ENCODE peak calls at places on chromosomes 13 and 19, in seven cellular contexts. W is H9, S is testis, F is heart left ventricle, C is tibial nerve, V is fibroblast of lung, G is AG04450. R is an unnamed sample.

GRCh38 chr13:110344320-110344719 is 37.2 kb downstream of the COL4A2 start:
- DNase-seq in W (no peak), S (no peak), F (no peak), C (no peak), V (no peak), G (no peak), R (no peak)

GRCh38 chr19:2523630-2524311 is 47.8 kb downstream of the GADD45B start:
- DNase-seq in W (no peak), S (no peak), F (no peak), C (no peak), V (no peak), G (no peak), R (no peak)

GRCh38 chr19:3522421-3523360 is 16.3 kb upstream of the TEKTIP1 start:
- DNase-seq in W (no peak), S (no peak), F (no peak), C (no peak), V (no peak), G (no peak), R (no peak)

GRCh38 chr19:37691881-37692504 is 27.6 kb downstream of the ZNF607 start:
- DNase-seq in W (peak; percentile 88), S (peak; percentile 90), F (peak; percentile 91), C (peak; percentile 43), V (peak; percentile 95), G (peak; percentile 66), R (peak; percentile 87)

GRCh38 chr13:105735269-105735668 is 800.2 kb downstream of the EFNB2 start:
- DNase-seq in W (no peak), S (no peak), F (no peak), C (no peak), V (no peak), G (no peak), R (no peak)

GRCh38 chr13:20119960-20120359 is 40.9 kb downstream of the GJA3 start:
- DNase-seq in W (no peak), S (no peak), F (no peak), C (no peak), V (no peak), G (no peak), R (no peak)

GRCh38 chr19:12834418-12834943 is at the start of gene RTBDN:
- DNase-seq in W (peak; percentile 46), S (no peak), F (no peak), C (no peak), V (no peak), G (no peak), R (no peak)

GRCh38 chr19:31280266-31281006 is 68.8 kb downstream of the TSHZ3 start:
- DNase-seq in W (no peak), S (no peak), F (no peak), C (no peak), V (no peak), G (no peak), R (no peak)

GRCh38 chr19:49363265-49364082 is at the start of gene DKKL1:
- DNase-seq in W (peak; percentile 100), S (peak; percentile 96), F (peak; percentile 100), C (peak; percentile 100), V (peak; percentile 99), G (peak; percentile 98), R (no peak)

GRCh38 chr13:84200971-84201370 is 318.7 kb upstream of the SLITRK1 start:
- DNase-seq in W (no peak), S (no peak), F (no peak), C (no peak), V (no peak), G (no peak), R (no peak)

GRCh38 chr13:40895715-40896184 is 106.3 kb downstream of the SLC25A15 start:
- DNase-seq in W (no peak), S (no peak), F (no peak), C (no peak), V (no peak), G (no peak), R (no peak)

GRCh38 chr19:16896913-16897571 is 8.2 kb downstream of the F2RL3 start:
- DNase-seq in W (peak; percentile 98), S (peak; percentile 97), F (peak; percentile 95), C (peak; percentile 89), V (peak; percentile 96), G (peak; percentile 87), R (no peak)

GRCh38 chr13:110329798-110330461 is 22.8 kb downstream of the COL4A2 start:
- DNase-seq in W (no peak), S (no peak), F (peak; percentile 22), C (no peak), V (peak; percentile 80), G (no peak), R (no peak)

GRCh38 chr19:39951686-39952085 is 17.3 kb upstream of the FCGBP start:
- DNase-seq in W (no peak), S (no peak), F (no peak), C (no peak), V (peak; percentile 42), G (no peak), R (no peak)

GRCh38 chr19:39946532-39946931 is 12.1 kb upstream of the FCGBP start:
- DNase-seq in W (no peak), S (no peak), F (no peak), C (no peak), V (no peak), G (no peak), R (no peak)

GRCh38 chr19:39953915-39954314 is 17.1 kb upstream of the PSMC4 start:
- DNase-seq in W (no peak), S (no peak), F (no peak), C (no peak), V (no peak), G (no peak), R (no peak)

GRCh38 chr19:39949026-39949747 is 14.8 kb upstream of the FCGBP start:
- DNase-seq in W (no peak), S (no peak), F (no peak), C (no peak), V (no peak), G (no peak), R (no peak)

GRCh38 chr19:39951065-39951650 is 16.7 kb upstream of the FCGBP start:
- DNase-seq in W (no peak), S (no peak), F (no peak), C (no peak), V (no peak), G (no peak), R (no peak)
- TF ChIP-seq CTCF in W (no peak), S (no peak), F (no peak), C (no peak), V (no peak), G (no peak), R (no peak)

GRCh38 chr13:44107357-44108121 is 227.8 kb downstream of the LACC1 start:
- DNase-seq in W (no peak), S (no peak), F (no peak), C (no peak), V (no peak), G (no peak), R (no peak)

GRCh38 chr13:44109986-44110640 is 230.4 kb downstream of the LACC1 start:
- DNase-seq in W (no peak), S (no peak), F (no peak), C (no peak), V (no peak), G (no peak), R (no peak)

GRCh38 chr13:44112700-44113329 is 233.1 kb downstream of the LACC1 start:
- DNase-seq in W (no peak), S (no peak), F (no peak), C (no peak), V (no peak), G (no peak), R (no peak)

GRCh38 chr13:44108345-44108858 is 228.7 kb downstream of the LACC1 start:
- DNase-seq in W (no peak), S (no peak), F (peak; percentile 85), C (no peak), V (no peak), G (no peak), R (no peak)

GRCh38 chr13:44111701-44112100 is 232.0 kb downstream of the LACC1 start:
- DNase-seq in W (no peak), S (no peak), F (no peak), C (no peak), V (no peak), G (no peak), R (no peak)
- H3K27ac ChIP-seq in W (no peak overlapping the region), S (no peak overlapping the region), F (no peak overlapping the region), C (no peak overlapping the region), V (no peak overlapping the region), G (no peak overlapping the region), R (no peak overlapping the region)

GRCh38 chr13:49214917-49215376 is 5.2 kb upstream of the MLNR start:
- DNase-seq in W (peak; percentile 76), S (peak; percentile 32), F (peak; percentile 38), C (no peak), V (no peak), G (no peak), R (no peak)
- TF ChIP-seq CTCF in W (peak; percentile 43), S (no peak), F (no peak), C (no peak), V (no peak), G (no peak), R (no peak)

DNA sequence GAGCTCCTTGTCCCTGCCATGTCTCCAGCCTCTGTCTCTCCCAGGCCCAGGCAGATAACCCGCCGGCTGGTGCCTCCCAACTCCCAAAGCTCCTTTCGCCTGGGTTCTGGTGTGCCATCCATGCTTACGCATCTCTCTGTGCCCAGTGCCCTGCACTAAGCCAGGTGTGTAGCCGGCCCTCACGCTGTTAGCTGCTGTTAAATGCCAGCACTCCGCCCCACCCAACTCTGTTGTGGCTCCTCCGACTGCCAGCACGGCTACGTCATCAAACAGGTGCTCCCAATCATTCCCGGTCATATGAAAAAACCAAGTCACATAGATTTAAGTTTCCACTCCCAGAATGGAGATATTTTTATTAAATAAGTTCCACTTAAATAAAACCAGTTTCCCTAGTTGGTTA is 7.0 kb upstream of the HSPH1 start:
- DNase-seq in W (no peak), S (no peak), F (no peak), C (no peak), V (no peak), G (no peak), R (no peak)
- H3K27ac ChIP-seq in W (no peak overlapping the region), S (no peak overlapping the region), F (no peak overlapping the region), C (no peak overlapping the region), V (no peak overlapping the region), G (no peak overlapping the region), R (no peak overlapping the region)

GRCh38 chr19:11202488-11203193 is 5.3 kb upstream of the KANK2 start:
- DNase-seq in W (no peak), S (no peak), F (no peak), C (no peak), V (no peak), G (no peak), R (no peak)
- TF ChIP-seq CTCF in W (no peak), S (no peak), F (no peak), C (no peak), V (no peak), G (no peak), R (no peak)

DNA sequence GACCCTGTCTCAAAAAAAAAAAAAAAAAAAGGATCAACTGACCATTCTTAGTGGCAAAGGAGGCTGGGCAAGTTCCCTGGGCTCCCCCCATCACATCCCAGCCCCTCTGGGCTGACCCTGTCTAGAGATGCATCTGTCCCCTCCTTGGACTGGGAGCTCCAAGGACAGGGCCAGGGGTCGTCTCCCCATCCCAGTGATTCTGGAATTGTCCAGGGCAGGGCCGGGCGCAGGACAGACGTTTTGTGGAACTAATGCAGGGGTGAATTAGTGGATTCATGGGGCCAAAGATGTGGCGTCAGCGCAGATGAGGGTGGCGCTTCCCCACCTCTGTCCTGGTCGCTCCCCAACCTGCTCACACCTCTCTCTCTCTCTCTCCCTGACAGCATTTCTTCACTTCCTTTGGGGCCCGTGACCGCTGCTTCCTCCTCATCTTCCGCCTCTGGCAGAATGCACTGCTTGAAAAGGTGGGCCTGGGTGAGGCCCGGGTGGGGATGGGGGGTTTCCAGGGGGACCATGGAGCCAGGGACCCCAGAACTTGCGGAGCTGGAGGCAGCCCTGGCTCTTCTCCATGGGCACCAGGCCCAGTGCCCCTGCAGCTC is 11.1 kb downstream of the GRAMD1A start:
- DNase-seq in W (no peak), S (no peak), F (no peak), C (no peak), V (no peak), G (no peak), R (no peak)
- H3K27ac ChIP-seq in W (no peak overlapping the region), S (no peak overlapping the region), F (peak overlapping the region; percentile 8), C (no peak overlapping the region), V (no peak overlapping the region), G (no peak overlapping the region), R (no peak overlapping the region)